ENCODE peak calls at places on chromosomes 11 and 22, in four cellular contexts. R is ACHN; A is dorsolateral prefrontal cortex; M is activated naive CD8-positive, alpha-beta T cell treated with anti-CD3 and anti-CD28 coated beads for 36 hours. T is an unnamed sample.

GRCh38 chr22:28958611-28959010 is 75.2 kb downstream of the ZNRF3 start:
- DNase-seq in R (no peak), A (no peak), M (no peak), T (no peak)

GRCh38 chr22:35784633-35785032 is 67.0 kb downstream of the APOL5 start:
- DNase-seq in R (no peak), A (no peak), M (no peak), T (no peak)

GRCh38 chr11:31240340-31240904 is 129.1 kb downstream of the DCDC1 start:
- DNase-seq in R (peak; percentile 63), A (no peak), M (peak; percentile 1), T (no peak)

GRCh38 chr11:122796128-122796717 is 42.1 kb upstream of the CRTAM start:
- DNase-seq in R (peak; percentile 28), A (no peak), M (peak; percentile 63), T (no peak)

GRCh38 chr22:27273386-27273785 is 528.2 kb downstream of the MN1 start:
- DNase-seq in R (no peak), A (peak; percentile 74), M (no peak), T (peak; percentile 51)

GRCh38 chr11:12411806-12412727 is 34.7 kb downstream of the PARVA start:
- DNase-seq in R (peak; percentile 86), A (no peak), M (peak; percentile 36), T (no peak)

GRCh38 chr11:279040-279965 is 1.1 kb downstream of the NLRP6 start:
- DNase-seq in R (no peak), A (no peak), M (no peak), T (no peak)

GRCh38 chr11:129249351-129249750 is 57.2 kb upstream of the ARHGAP32 start:
- DNase-seq in R (no peak), A (no peak), M (no peak), T (no peak)

GRCh38 chr22:50627452-50627913 is 469 bp downstream of the ARSA start:
- DNase-seq in R (no peak), A (no peak), M (peak; percentile 29), T (no peak)

GRCh38 chr11:2694995-2695939 is 4.5 kb downstream of the KCNQ1OT1 start:
- DNase-seq in R (no peak), A (no peak), M (no peak), T (no peak)

GRCh38 chr22:49962751-49963646 is 2.4 kb downstream of the PIM3 start:
- DNase-seq in R (no peak), A (peak; percentile 34), M (no peak), T (no peak)

GRCh38 chr22:48427731-48428211 is 1399.9 kb downstream of the BRD1 start:
- DNase-seq in R (no peak), A (no peak), M (no peak), T (no peak)

GRCh38 chr22:17655289-17655688 is 16.7 kb downstream of the BCL2L13 start:
- DNase-seq in R (no peak), A (no peak), M (no peak), T (no peak)

GRCh38 chr11:126163074-126163700 is 48.3 kb downstream of the RPUSD4 start:
- DNase-seq in R (peak; percentile 71), A (peak; percentile 44), M (no peak), T (peak; percentile 13)

GRCh38 chr22:24120029-24120428 is 61.3 kb upstream of the SUSD2 start:
- DNase-seq in R (no peak), A (peak; percentile 65), M (no peak), T (peak; percentile 54)

GRCh38 chr22:12613199-12613598 is 2914.8 kb upstream of the OR11H1 start:
- DNase-seq in R (no peak), A (no peak), M (no peak), T (no peak)

GRCh38 chr11:91446267-91446666 is 778.4 kb upstream of the FAT3 start:
- DNase-seq in R (no peak), A (no peak), M (no peak), T (no peak)

GRCh38 chr11:64263021-64263946 is 12.0 kb downstream of the PLCB3 start:
- DNase-seq in R (no peak), A (no peak), M (no peak), T (no peak)

GRCh38 chr22:50356186-50356585 is 13.1 kb downstream of the PPP6R2 start:
- DNase-seq in R (no peak), A (no peak), M (no peak), T (no peak)

GRCh38 chr11:77510095-77510494 is 36.2 kb upstream of the PAK1 start:
- DNase-seq in R (no peak), A (no peak), M (no peak), T (no peak)

GRCh38 chr11:117179048-117179999 is 781 bp downstream of the SIDT2 start:
- DNase-seq in R (no peak), A (no peak), M (peak; percentile 49), T (no peak)

GRCh38 chr11:12690663-12691062 is 16.4 kb downstream of the TEAD1 start:
- DNase-seq in R (no peak), A (no peak), M (no peak), T (no peak)

GRCh38 chr22:21832291-21833290 is 34.9 kb downstream of the MAPK1 start:
- DNase-seq in R (no peak), A (no peak), M (no peak), T (no peak)

GRCh38 chr22:21991774-21992173 is 9.2 kb upstream of the TOP3B start:
- DNase-seq in R (no peak), A (no peak), M (no peak), T (no peak)

GRCh38 chr11:36540998-36541397 is 26.8 kb upstream of the RAG1 start:
- DNase-seq in R (peak; percentile 27), A (no peak), M (peak; percentile 14), T (no peak)

GRCh38 chr11:15493921-15494630 is 379.4 kb downstream of the INSC start:
- DNase-seq in R (no peak), A (no peak), M (no peak), T (no peak)

GRCh38 chr11:96326954-96327353 is 16.0 kb downstream of the MAML2 start:
- DNase-seq in R (no peak), A (no peak), M (no peak), T (no peak)

GRCh38 chr22:39926175-39927152 is 25.6 kb downstream of the GRAP2 start:
- DNase-seq in R (no peak), A (peak; percentile 39), M (no peak), T (no peak)

GRCh38 chr11:132402056-132402684 is 1031.8 kb downstream of the NTM start:
- DNase-seq in R (peak; percentile 1), A (peak; percentile 67), M (peak; percentile 1), T (peak; percentile 50)